ENCODE peak calls at places on chromosomes 7 and 10, in six cellular contexts. Q is Calu3, W is astrocyte of the hippocampus, L is fibroblast of the conjunctiva, Z is NCI-H1092, O is HCT116. S is an unnamed sample.

GRCh38 chr10:49518982-49519578 is 19.8 kb downstream of the ERCC6 start:
- DNase-seq in Q (peak), W (peak), L (peak), Z (no peak), O (peak), S (peak)

GRCh38 chr7:50851891-50852290 is 69.2 kb upstream of the GRB10 start:
- DNase-seq in Q (peak), W (no peak), L (no peak), Z (no peak), O (no peak), S (no peak)

GRCh38 chr7:158682456-158682855 is 22.1 kb downstream of the NCAPG2 start:
- DNase-seq in Q (no peak), W (no peak), L (no peak), Z (no peak), O (no peak), S (no peak)

GRCh38 chr7:1965579-1966294 is 267.0 kb downstream of the MAD1L1 start:
- DNase-seq in Q (no peak), W (no peak), L (no peak), Z (no peak), O (no peak), S (no peak)

GRCh38 chr10:12835709-12836108 is 165.8 kb downstream of the CCDC3 start:
- DNase-seq in Q (peak), W (no peak), L (no peak), Z (no peak), O (peak), S (peak)

GRCh38 chr10:45514283-45515270 is 140.6 kb downstream of the ALOX5 start:
- DNase-seq in Q (no peak), W (peak), L (no peak), Z (no peak), O (no peak), S (no peak)

GRCh38 chr7:17044868-17045267 is 163.1 kb upstream of the AGR3 start:
- DNase-seq in Q (no peak), W (no peak), L (no peak), Z (no peak), O (no peak), S (no peak)

GRCh38 chr10:99872367-99873162 is 90.1 kb downstream of the ABCC2 start:
- DNase-seq in Q (no peak), W (peak), L (no peak), Z (no peak), O (no peak), S (peak)

S was measured in M059J.